ENCODE peak calls at places on chromosomes 1 and 21, in seven cellular contexts. J is AG04450, Y is fibroblast of mammary gland, E is cardiac fibroblast, F is kidney, Z is astrocyte of the cerebellum, H is HCT116. X is an unnamed sample.

GRCh38 chr1:170586321-170586855 is 54.4 kb downstream of the GORAB start:
- DNase-seq in Z (no peak), Y (peak; percentile 63), J (no peak), F (no peak), H (no peak), E (peak; percentile 58), X (no peak)

GRCh38 chr1:20477355-20478071 is 8.5 kb downstream of the CAMK2N1 start:
- DNase-seq in E (peak; percentile 31), J (no peak), F (no peak), H (no peak), Y (peak; percentile 45), Z (peak; percentile 45), X (no peak)

GRCh38 chr1:227753999-227754764 is 18.9 kb downstream of the SNAP47 start:
- DNase-seq in Z (no peak), H (no peak), Y (peak; percentile 55), F (peak; percentile 48), E (peak; percentile 52), J (no peak), X (no peak)

GRCh38 chr1:23910553-23911246 is 2.5 kb downstream of the CNR2 start:
- DNase-seq in J (no peak), Y (no peak), E (no peak), F (no peak), H (no peak), Z (no peak), X (no peak)

GRCh38 chr1:89949991-89950624 is 44.8 kb upstream of the ZNF326 start:
- DNase-seq in Y (no peak), Z (no peak), E (no peak), F (no peak), J (no peak), H (no peak), X (no peak)

GRCh38 chr1:26145960-26146294 is 13.0 kb upstream of the FAM110D start:
- DNase-seq in E (no peak), Y (no peak), J (no peak), F (no peak), H (no peak), Z (no peak), X (no peak)

GRCh38 chr1:107941123-107941522 is 23.9 kb downstream of the VAV3 start:
- DNase-seq in J (no peak), F (no peak), Z (no peak), H (no peak), Y (peak; percentile 64), E (peak; percentile 46), X (no peak)

GRCh38 chr1:200372885-200373181 is 37.0 kb downstream of the ZNF281 start:
- DNase-seq in E (no peak), Z (no peak), Y (no peak), F (no peak), H (no peak), J (no peak), X (no peak)

GRCh38 chr21:35048706-35049617 is at the start of gene RUNX1:
- DNase-seq in J (no peak), E (peak; percentile 59), Y (peak; percentile 70), Z (peak; percentile 84), H (no peak), F (no peak), X (peak; percentile 68)

GRCh38 chr1:52356818-52357355 is 9.1 kb downstream of the CC2D1B start:
- DNase-seq in F (no peak), Y (no peak), Z (no peak), J (no peak), E (no peak), H (no peak), X (peak; percentile 31)

GRCh38 chr1:24981632-24982007 is 51.5 kb upstream of the RUNX3 start:
- DNase-seq in Y (no peak), E (no peak), H (no peak), J (no peak), Z (no peak), F (peak; percentile 45), X (no peak)

GRCh38 chr21:42799516-42799915 is 79.8 kb downstream of the WDR4 start:
- DNase-seq in F (no peak), Z (no peak), E (no peak), Y (peak; percentile 6), H (no peak), J (no peak), X (no peak)

GRCh38 chr1:21217812-21218596 is 41.3 kb upstream of the EIF4G3 start:
- DNase-seq in F (peak; percentile 75), E (peak; percentile 29), H (no peak), Z (no peak), Y (peak; percentile 29), J (no peak), X (no peak)

GRCh38 chr21:29192999-29193563 is 62.6 kb downstream of the MAP3K7CL start:
- DNase-seq in E (no peak), Z (no peak), Y (peak; percentile 57), J (no peak), F (no peak), H (no peak), X (no peak)

GRCh38 chr1:167304165-167304564 is 83.5 kb downstream of the POU2F1 start:
- DNase-seq in H (no peak), Y (no peak), Z (no peak), E (no peak), F (no peak), J (no peak), X (no peak)

GRCh38 chr1:53049574-53049967 is 12.4 kb upstream of the PODN start:
- DNase-seq in J (no peak), F (no peak), E (no peak), Z (no peak), Y (no peak), H (no peak), X (no peak)

GRCh38 chr1:75954594-75954993 is 22.4 kb upstream of the ASB17 start:
- DNase-seq in J (no peak), Y (peak; percentile 11), F (no peak), Z (no peak), E (peak; percentile 24), H (no peak), X (no peak)

DNA sequence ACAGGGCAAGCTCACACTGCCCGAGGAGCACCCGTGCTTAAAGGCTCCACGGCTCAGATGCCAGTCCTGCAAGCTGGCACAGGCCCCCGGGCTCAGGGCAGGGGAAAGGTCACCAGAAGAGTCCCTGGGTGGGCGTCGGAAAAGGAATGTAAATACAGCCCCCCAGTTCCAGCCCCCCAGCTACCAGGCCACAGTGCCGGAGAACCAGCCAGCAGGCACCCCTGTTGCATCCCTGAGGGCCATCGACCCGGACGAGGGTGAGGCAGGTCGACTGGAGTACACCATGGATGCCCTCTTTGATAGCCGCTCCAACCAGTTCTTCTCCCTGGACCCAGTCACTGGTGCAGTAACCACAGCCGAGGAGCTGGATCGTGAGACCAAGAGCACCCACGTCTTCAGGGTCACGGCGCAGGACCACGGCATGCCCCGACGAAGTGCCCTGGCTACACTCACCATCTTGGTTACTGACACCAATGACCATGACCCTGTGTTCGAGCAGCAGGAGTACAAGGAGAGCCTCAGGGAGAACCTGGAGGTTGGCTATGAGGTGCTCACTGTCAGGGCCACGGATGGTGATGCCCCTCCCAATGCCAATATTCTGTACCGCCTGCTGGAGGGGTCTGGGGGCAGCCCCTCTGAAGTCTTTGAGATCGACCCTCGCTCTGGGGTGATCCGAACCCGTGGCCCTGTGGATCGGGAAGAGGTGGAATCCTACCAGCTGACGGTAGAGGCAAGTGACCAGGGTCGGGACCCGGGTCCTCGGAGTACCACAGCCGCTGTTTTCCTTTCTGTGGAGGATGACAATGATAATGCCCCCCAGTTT is 1.3 kb downstream of the CELSR2 start:
- DNase-seq in H (no peak), Y (no peak), F (peak; percentile 72), Z (no peak), J (no peak), E (no peak), X (peak; percentile 52)
- H3K4me3 ChIP-seq in H (peak overlapping the region; percentile 36), Y (no peak overlapping the region), F (peak overlapping the region; percentile 47), Z (no peak overlapping the region), J (peak overlapping the region; percentile 54), E (no peak overlapping the region), X (peak overlapping the region; percentile 50)

DNA sequence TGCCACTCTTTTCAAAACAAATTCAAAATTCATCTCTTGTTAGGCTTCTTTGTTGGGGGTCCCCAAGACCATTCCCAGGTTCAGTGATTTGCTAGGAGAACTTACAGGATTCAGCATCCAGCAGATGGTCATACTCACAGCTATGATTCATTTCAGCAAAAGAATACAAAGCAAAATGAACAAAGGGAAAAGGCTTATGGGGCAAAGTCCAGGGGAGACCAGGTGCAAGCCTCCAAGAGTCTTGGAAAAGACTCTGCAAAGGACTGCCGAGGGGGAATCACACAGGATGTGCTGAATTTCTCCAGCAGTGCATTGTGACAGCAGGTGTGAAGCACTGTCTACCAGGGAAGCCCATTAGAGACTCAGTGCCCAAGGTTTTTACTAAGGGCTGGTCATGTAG is 7.3 kb downstream of the TRAF5 start:
- DNase-seq in Z (no peak), E (no peak), Y (no peak), H (no peak), J (no peak), F (no peak), X (no peak)
- H3K4me3 ChIP-seq in Z (no peak overlapping the region), E (no peak overlapping the region), Y (no peak overlapping the region), H (no peak overlapping the region), J (no peak overlapping the region), F (no peak overlapping the region), X (no peak overlapping the region)

GRCh38 chr1:182842265-182842664 is 3.1 kb downstream of the DHX9 start:
- DNase-seq in Z (no peak), E (no peak), J (no peak), F (no peak), Y (no peak), H (no peak), X (no peak)
- H3K4me3 ChIP-seq in Z (no peak overlapping the region), E (no peak overlapping the region), J (no peak overlapping the region), F (no peak overlapping the region), Y (peak overlapping the region; percentile 96), H (no peak overlapping the region), X (no peak overlapping the region)

DNA sequence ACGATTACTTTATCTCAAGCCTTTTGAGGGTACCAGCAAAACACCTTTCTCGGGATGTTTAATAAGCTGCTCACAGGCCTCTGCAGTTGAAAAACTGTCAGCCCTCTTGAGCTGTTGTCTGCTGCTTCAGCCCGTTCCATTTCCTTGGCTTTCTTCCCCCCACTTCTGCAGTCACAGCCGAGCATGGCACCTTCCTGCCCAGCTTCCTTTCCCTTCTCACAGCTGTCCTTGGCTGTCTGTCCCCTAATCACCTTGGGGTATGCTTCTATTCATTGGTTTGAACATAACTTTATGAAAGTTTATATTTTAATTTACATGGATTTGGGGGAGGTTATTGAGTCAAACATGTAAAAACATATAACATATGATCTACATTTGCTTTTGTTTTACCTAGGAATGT is 6.9 kb upstream of the PROX1 start:
- DNase-seq in F (no peak), Y (no peak), Z (no peak), E (no peak), H (no peak), J (no peak), X (no peak)
- H3K4me3 ChIP-seq in F (no peak overlapping the region), Y (no peak overlapping the region), Z (no peak overlapping the region), E (no peak overlapping the region), H (no peak overlapping the region), J (no peak overlapping the region), X (no peak overlapping the region)

DNA sequence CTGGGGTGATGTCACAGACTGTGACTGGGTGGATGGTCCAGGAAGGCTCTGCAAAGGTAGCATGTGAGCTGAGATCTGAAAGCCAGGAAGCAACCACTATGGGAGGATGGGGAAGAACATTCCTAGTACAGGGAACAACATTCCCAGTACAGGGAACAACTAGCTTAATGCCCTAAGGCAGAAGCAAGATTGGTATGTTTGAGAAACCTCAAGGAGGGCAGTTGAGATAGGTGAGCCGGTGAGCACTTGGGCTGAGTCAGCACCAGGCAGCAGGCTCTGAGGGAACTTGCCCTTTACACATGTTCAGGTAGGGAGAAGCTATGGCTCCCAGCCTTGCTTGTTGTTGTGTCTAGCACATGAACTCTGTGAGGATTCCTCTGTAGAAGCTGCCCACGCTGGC is 24.2 kb upstream of the CACNA1E start:
- DNase-seq in J (no peak), F (no peak), Z (no peak), E (no peak), H (no peak), Y (no peak), X (no peak)
- H3K4me3 ChIP-seq in J (no peak overlapping the region), F (no peak overlapping the region), Z (no peak overlapping the region), E (no peak overlapping the region), H (no peak overlapping the region), Y (no peak overlapping the region), X (no peak overlapping the region)

GRCh38 chr1:95863086-95863485 is 629.1 kb downstream of the RWDD3 start:
- DNase-seq in Z (no peak), Y (no peak), F (no peak), E (no peak), H (no peak), J (no peak), X (no peak)
- H3K4me3 ChIP-seq in Z (no peak overlapping the region), Y (no peak overlapping the region), F (no peak overlapping the region), E (no peak overlapping the region), H (no peak overlapping the region), J (no peak overlapping the region), X (no peak overlapping the region)